ENCODE peak calls at places on chromosome 1, in ten cellular contexts. T is mesendoderm; X is activated T-cell treated with anti-CD3 and anti-CD28 coated beads for 1 hour; G is effector memory CD8-positive, alpha-beta T cell; L is activated CD4-positive, CD25-positive, alpha-beta regulatory T cell treated with anti-CD3 and anti-CD28 coated beads, Interleukin-2, amount 50 U/mL, for 72 hours; H is CD4-positive, CD25-positive, alpha-beta regulatory T cell; F is iPS-NIHi11; V is activated CD4-positive, alpha-beta T cell treated with anti-CD3 and anti-CD28 coated beads, Interleukin-2, amount 50 U/mL, for 24 hours; O is fibroblast of the conjunctiva; E is AG20443. N is an unnamed sample.

GRCh38 chr1:44970317-44970716 is 16.1 kb downstream of the EIF2B3 start:
- DNase-seq in T (no peak), X (no peak), G (no peak), L (no peak), H (no peak), F (no peak), V (no peak), O (no peak), E (no peak), N (no peak)

GRCh38 chr1:47629201-47629600 is 191.4 kb downstream of the FOXD2 start:
- DNase-seq in T (no peak), X (no peak), G (no peak), L (no peak), H (no peak), F (no peak), V (no peak), O (no peak), E (no peak), N (no peak)

GRCh38 chr1:64246294-64246917 is 43.0 kb downstream of the UBE2U start:
- DNase-seq in T (peak; percentile 25), X (no peak), G (no peak), L (no peak), H (peak; percentile 30), F (peak; percentile 64), V (no peak), O (no peak), E (peak; percentile 48), N (peak; percentile 63)

GRCh38 chr1:236421022-236421421 is 26.9 kb downstream of the EDARADD start:
- DNase-seq in T (no peak), X (no peak), G (no peak), L (no peak), H (no peak), F (no peak), V (no peak), O (no peak), E (no peak), N (peak; percentile 52)

GRCh38 chr1:223242382-223242955 is 99.4 kb upstream of the TLR5 start:
- DNase-seq in T (no peak), X (no peak), G (no peak), L (no peak), H (no peak), F (no peak), V (no peak), O (no peak), E (peak; percentile 59), N (no peak)

GRCh38 chr1:61836649-61837048 is 94.4 kb downstream of the PATJ start:
- DNase-seq in T (no peak), X (no peak), G (no peak), L (no peak), H (no peak), F (no peak), V (no peak), O (no peak), E (no peak), N (no peak)

GRCh38 chr1:247749870-247750269 is 1.9 kb upstream of the OR14A2 start:
- DNase-seq in T (no peak), X (no peak), G (no peak), L (no peak), H (no peak), F (no peak), V (no peak), O (no peak), E (no peak), N (no peak)

GRCh38 chr1:246930830-246931548 is 759 bp downstream of the AHCTF1 start:
- DNase-seq in T (peak; percentile 69), X (peak; percentile 2), G (peak; percentile 52), L (peak; percentile 68), H (peak; percentile 57), F (peak; percentile 55), V (no peak), O (peak; percentile 18), E (peak; percentile 72), N (peak; percentile 71)

GRCh38 chr1:245132771-245133170 is 22.0 kb upstream of the KIF26B start:
- DNase-seq in T (no peak), X (no peak), G (no peak), L (no peak), H (no peak), F (no peak), V (no peak), O (no peak), E (no peak), N (no peak)

GRCh38 chr1:200336111-200336845 is 73.6 kb downstream of the ZNF281 start:
- DNase-seq in T (peak; percentile 79), X (no peak), G (no peak), L (no peak), H (no peak), F (no peak), V (no peak), O (no peak), E (peak; percentile 44), N (no peak)

GRCh38 chr1:172040466-172040865 is 199.2 kb downstream of the DNM3 start:
- DNase-seq in T (no peak), X (no peak), G (no peak), L (no peak), H (no peak), F (no peak), V (no peak), O (no peak), E (peak; percentile 37), N (no peak)

GRCh38 chr1:199612976-199613774 is 414.3 kb upstream of the NR5A2 start:
- DNase-seq in T (no peak), X (no peak), G (no peak), L (no peak), H (no peak), F (no peak), V (no peak), O (no peak), E (peak; percentile 19), N (peak; percentile 76)

GRCh38 chr1:116950497-116951174 is 40.9 kb downstream of the PTGFRN start:
- DNase-seq in T (peak; percentile 64), X (no peak), G (no peak), L (no peak), H (no peak), F (no peak), V (no peak), O (peak; percentile 35), E (peak; percentile 38), N (no peak)

GRCh38 chr1:180310095-180310494 is 80.0 kb downstream of the LHX4 start:
- DNase-seq in T (peak; percentile 8), X (no peak), G (no peak), L (no peak), H (no peak), F (no peak), V (no peak), O (no peak), E (no peak), N (no peak)

GRCh38 chr1:45954401-45954847 is 151.0 kb downstream of the MAST2 start:
- DNase-seq in T (peak; percentile 74), X (no peak), G (no peak), L (no peak), H (no peak), F (no peak), V (no peak), O (peak; percentile 93), E (peak; percentile 77), N (peak; percentile 21)

GRCh38 chr1:173099166-173099565 is 48.4 kb upstream of the TNFSF18 start:
- DNase-seq in T (no peak), X (no peak), G (no peak), L (no peak), H (no peak), F (no peak), V (no peak), O (no peak), E (no peak), N (no peak)

GRCh38 chr1:34858901-34859441 is 578 bp downstream of the SMIM12 start:
- DNase-seq in T (no peak), X (no peak), G (peak; percentile 34), L (peak; percentile 59), H (peak; percentile 54), F (no peak), V (no peak), O (no peak), E (peak; percentile 62), N (no peak)

GRCh38 chr1:19765623-19766022 is 34.1 kb downstream of the TMCO4 start:
- DNase-seq in T (peak; percentile 94), X (no peak), G (no peak), L (no peak), H (peak; percentile 2), F (peak; percentile 33), V (no peak), O (peak; percentile 53), E (peak; percentile 95), N (no peak)

GRCh38 chr1:53378932-53379661 is 51.2 kb upstream of the LRP8 start:
- DNase-seq in T (no peak), X (no peak), G (no peak), L (peak; percentile 18), H (no peak), F (no peak), V (no peak), O (no peak), E (no peak), N (no peak)

GRCh38 chr1:12620142-12620865 is 2.3 kb upstream of the DHRS3 start:
- DNase-seq in T (no peak), X (no peak), G (no peak), L (no peak), H (peak; percentile 55), F (no peak), V (no peak), O (no peak), E (peak; percentile 36), N (peak; percentile 47)

GRCh38 chr1:33972676-33973395 is 109.0 kb downstream of the HMGB4 start:
- DNase-seq in T (no peak), X (no peak), G (no peak), L (no peak), H (no peak), F (no peak), V (no peak), O (no peak), E (peak; percentile 63), N (no peak)

GRCh38 chr1:204345425-204345824 is 14.3 kb downstream of the PLEKHA6 start:
- DNase-seq in T (no peak), X (no peak), G (no peak), L (no peak), H (no peak), F (no peak), V (no peak), O (no peak), E (no peak), N (no peak)

GRCh38 chr1:162029205-162029604 is 5.5 kb upstream of the OLFML2B start:
- DNase-seq in T (no peak), X (no peak), G (no peak), L (no peak), H (no peak), F (no peak), V (no peak), O (no peak), E (no peak), N (no peak)

GRCh38 chr1:30137001-30137400 is 586.4 kb downstream of the MATN1 start:
- DNase-seq in T (no peak), X (no peak), G (no peak), L (no peak), H (no peak), F (no peak), V (no peak), O (no peak), E (no peak), N (no peak)

GRCh38 chr1:108050134-108050533 is 85.2 kb upstream of the VAV3 start:
- DNase-seq in T (no peak), X (no peak), G (no peak), L (no peak), H (peak; percentile 40), F (no peak), V (no peak), O (no peak), E (no peak), N (no peak)

GRCh38 chr1:162612606-162613400 is 19.5 kb upstream of the DDR2 start:
- DNase-seq in T (no peak), X (no peak), G (no peak), L (no peak), H (no peak), F (no peak), V (no peak), O (peak; percentile 62), E (peak; percentile 79), N (no peak)

GRCh38 chr1:50972766-50973165 is 2.7 kb downstream of the CDKN2C start:
- DNase-seq in T (no peak), X (no peak), G (no peak), L (no peak), H (no peak), F (no peak), V (no peak), O (no peak), E (no peak), N (peak; percentile 50)

GRCh38 chr1:115466433-115466832 is 128.4 kb upstream of the NGF start:
- DNase-seq in T (peak; percentile 53), X (no peak), G (no peak), L (no peak), H (no peak), F (peak; percentile 35), V (no peak), O (no peak), E (peak; percentile 38), N (no peak)

N was measured in OCI-M1.